ENCODE peak calls at places on chromosome 14, in five cellular contexts. I, L, K, S and Q are unnamed samples.
A peak's percentile ranks its signal among the peaks of the same experiment; 100 is the strongest.

GRCh38 chr14:93538411-93538810 is 107.7 kb downstream of the UNC79 start:
- DNase-seq in I (no peak), L (no peak), K (no peak), S (no peak), Q (peak; percentile 31)

GRCh38 chr14:41925409-41925808 is 318.7 kb downstream of the LRFN5 start:
- DNase-seq in I (no peak), L (peak; percentile 20), K (no peak), S (no peak), Q (peak; percentile 43)

GRCh38 chr14:104202259-104203070 is 64.1 kb downstream of the KIF26A start:
- DNase-seq in I (no peak), L (peak; percentile 95), K (no peak), S (no peak), Q (no peak)

GRCh38 chr14:31243860-31244259 is 36.3 kb upstream of the HECTD1 start:
- DNase-seq in I (peak; percentile 23), L (no peak), K (no peak), S (no peak), Q (peak; percentile 93)

GRCh38 chr14:90615444-90616095 is 200.7 kb downstream of the TTC7B start:
- DNase-seq in I (no peak), L (no peak), K (no peak), S (no peak), Q (no peak)

GRCh38 chr14:76644875-76645518 is 116.3 kb upstream of the VASH1 start:
- DNase-seq in I (peak; percentile 29), L (peak; percentile 39), K (no peak), S (no peak), Q (peak; percentile 57)

GRCh38 chr14:33198684-33199083 is 260.0 kb downstream of the NPAS3 start:
- DNase-seq in I (no peak), L (no peak), K (no peak), S (no peak), Q (no peak)

GRCh38 chr14:81450100-81450531 is 50.0 kb upstream of the STON2 start:
- DNase-seq in I (no peak), L (peak; percentile 54), K (peak; percentile 69), S (no peak), Q (no peak)

GRCh38 chr14:99209409-99209808 is 62.6 kb downstream of the BCL11B start:
- DNase-seq in I (no peak), L (no peak), K (no peak), S (no peak), Q (no peak)

GRCh38 chr14:61607570-61608244 is 87.6 kb upstream of the HIF1A start:
- DNase-seq in I (peak; percentile 54), L (no peak), K (no peak), S (no peak), Q (no peak)

GRCh38 chr14:105019861-105020814 is 745 bp downstream of the CDCA4 start:
- DNase-seq in I (peak; percentile 74), L (no peak), K (peak; percentile 29), S (no peak), Q (peak; percentile 28)

GRCh38 chr14:87231336-87232026 is 761.5 kb downstream of the GALC start:
- DNase-seq in I (no peak), L (no peak), K (no peak), S (no peak), Q (no peak)

GRCh38 chr14:75182820-75183219 is 6.4 kb upstream of the TMED10 start:
- DNase-seq in I (no peak), L (no peak), K (no peak), S (no peak), Q (peak; percentile 71)

GRCh38 chr14:58701156-58701555 is 63.4 kb downstream of the DACT1 start:
- DNase-seq in I (no peak), L (no peak), K (no peak), S (no peak), Q (no peak)

GRCh38 chr14:89915114-89915878 is 39.2 kb downstream of the EFCAB11 start:
- DNase-seq in I (peak; percentile 77), L (peak; percentile 52), K (peak; percentile 44), S (no peak), Q (peak; percentile 78)

GRCh38 chr14:105168496-105168978 is at the start of gene JAG2:
- DNase-seq in I (peak; percentile 58), L (peak; percentile 31), K (no peak), S (no peak), Q (peak; percentile 63)

GRCh38 chr14:68365228-68365627 is 427.6 kb downstream of the ZFP36L1 start:
- DNase-seq in I (no peak), L (no peak), K (no peak), S (no peak), Q (peak; percentile 9)

GRCh38 chr14:89304972-89305703 is 111.9 kb downstream of the FOXN3 start:
- DNase-seq in I (peak; percentile 42), L (no peak), K (peak; percentile 41), S (peak; percentile 41), Q (peak; percentile 11)

GRCh38 chr14:45426685-45427282 is 173.8 kb upstream of the MIS18BP1 start:
- DNase-seq in I (no peak), L (peak; percentile 9), K (no peak), S (no peak), Q (peak; percentile 64)

GRCh38 chr14:32635103-32635719 is 303.5 kb upstream of the NPAS3 start:
- DNase-seq in I (no peak), L (no peak), K (no peak), S (no peak), Q (peak; percentile 59)

GRCh38 chr14:34875031-34875922 is at the start of gene BAZ1A:
- DNase-seq in I (peak; percentile 40), L (peak; percentile 69), K (peak; percentile 68), S (peak; percentile 63), Q (peak; percentile 94)

GRCh38 chr14:99271951-99272668 is at the start of gene BCL11B:
- DNase-seq in I (peak; percentile 98), L (peak; percentile 95), K (peak; percentile 24), S (no peak), Q (peak; percentile 86)

GRCh38 chr14:93132472-93133065 is 16.8 kb upstream of the ITPK1 start:
- DNase-seq in I (peak; percentile 57), L (peak; percentile 13), K (no peak), S (no peak), Q (peak; percentile 54)

GRCh38 chr14:53156238-53156637 is 3.1 kb upstream of the DDHD1 start:
- DNase-seq in I (no peak), L (no peak), K (no peak), S (no peak), Q (no peak)

GRCh38 chr14:50475460-50475859 is 56.9 kb downstream of the MAP4K5 start:
- DNase-seq in I (no peak), L (no peak), K (no peak), S (no peak), Q (peak; percentile 25)